ENCODE peak calls at places on chromosomes 6 and 20, in seven cellular contexts. One of them, this sample, is unnamed.

GRCh38 chr6:142045380-142046270 is 87.1 kb upstream of the GJE1 start:
- DNase-seq in NCI-H1694: no peak
- DNase-seq in Ammon's horn: no peak
- DNase-seq in CD8-positive, alpha-beta T cell: no peak
- DNase-seq in A172: peak; percentile 15
- DNase-seq in naive thymus-derived CD8-positive, alpha-beta T cell: no peak
- DNase-seq in psoas muscle: no peak
- DNase-seq in this sample: no peak

GRCh38 chr6:111938710-111939109 is 65.5 kb upstream of the FYN start:
- DNase-seq in NCI-H1694: no peak
- DNase-seq in Ammon's horn: no peak
- DNase-seq in CD8-positive, alpha-beta T cell: no peak
- DNase-seq in A172: peak; percentile 47
- DNase-seq in naive thymus-derived CD8-positive, alpha-beta T cell: no peak
- DNase-seq in psoas muscle: no peak
- DNase-seq in this sample: no peak

GRCh38 chr6:133242761-133243590 is 1.8 kb downstream of the EYA4 start:
- DNase-seq in NCI-H1694: no peak
- DNase-seq in Ammon's horn: no peak
- DNase-seq in CD8-positive, alpha-beta T cell: no peak
- DNase-seq in A172: no peak
- DNase-seq in naive thymus-derived CD8-positive, alpha-beta T cell: no peak
- DNase-seq in psoas muscle: peak; percentile 82
- DNase-seq in this sample: no peak

GRCh38 chr6:11042750-11043551 is 1.2 kb downstream of the ELOVL2 start:
- DNase-seq in NCI-H1694: peak; percentile 45
- DNase-seq in Ammon's horn: no peak
- DNase-seq in CD8-positive, alpha-beta T cell: no peak
- DNase-seq in A172: peak; percentile 7
- DNase-seq in naive thymus-derived CD8-positive, alpha-beta T cell: peak; percentile 2
- DNase-seq in psoas muscle: no peak
- DNase-seq in this sample: no peak

GRCh38 chr6:90286884-90287488 is 9.7 kb downstream of the BACH2 start:
- DNase-seq in NCI-H1694: peak; percentile 15
- DNase-seq in Ammon's horn: no peak
- DNase-seq in CD8-positive, alpha-beta T cell: peak; percentile 67
- DNase-seq in A172: peak; percentile 28
- DNase-seq in naive thymus-derived CD8-positive, alpha-beta T cell: peak; percentile 65
- DNase-seq in psoas muscle: no peak
- DNase-seq in this sample: no peak

GRCh38 chr6:22025468-22026159 is 271.2 kb downstream of the PRL start:
- DNase-seq in NCI-H1694: no peak
- DNase-seq in Ammon's horn: peak; percentile 57
- DNase-seq in CD8-positive, alpha-beta T cell: no peak
- DNase-seq in A172: peak; percentile 81
- DNase-seq in naive thymus-derived CD8-positive, alpha-beta T cell: peak; percentile 15
- DNase-seq in psoas muscle: no peak
- DNase-seq in this sample: no peak

GRCh38 chr6:75830959-75831885 is 82.2 kb downstream of the MYO6 start:
- DNase-seq in NCI-H1694: no peak
- DNase-seq in Ammon's horn: peak; percentile 10
- DNase-seq in CD8-positive, alpha-beta T cell: no peak
- DNase-seq in A172: peak; percentile 21
- DNase-seq in naive thymus-derived CD8-positive, alpha-beta T cell: no peak
- DNase-seq in psoas muscle: no peak
- DNase-seq in this sample: no peak

GRCh38 chr6:122730775-122731386 is 48.6 kb upstream of the FABP7 start:
- DNase-seq in NCI-H1694: peak; percentile 61
- DNase-seq in Ammon's horn: peak; percentile 69
- DNase-seq in CD8-positive, alpha-beta T cell: no peak
- DNase-seq in A172: peak; percentile 20
- DNase-seq in naive thymus-derived CD8-positive, alpha-beta T cell: peak; percentile 47
- DNase-seq in psoas muscle: no peak
- DNase-seq in this sample: no peak

GRCh38 chr20:44426879-44427785 is 48.5 kb upstream of the TTPAL start:
- DNase-seq in NCI-H1694: no peak
- DNase-seq in Ammon's horn: peak; percentile 30
- DNase-seq in CD8-positive, alpha-beta T cell: no peak
- DNase-seq in A172: no peak
- DNase-seq in naive thymus-derived CD8-positive, alpha-beta T cell: no peak
- DNase-seq in psoas muscle: no peak
- DNase-seq in this sample: no peak

GRCh38 chr6:139547082-139547776 is 172.8 kb upstream of the CITED2 start:
- DNase-seq in NCI-H1694: no peak
- DNase-seq in Ammon's horn: no peak
- DNase-seq in CD8-positive, alpha-beta T cell: no peak
- DNase-seq in A172: peak; percentile 13
- DNase-seq in naive thymus-derived CD8-positive, alpha-beta T cell: no peak
- DNase-seq in psoas muscle: no peak
- DNase-seq in this sample: no peak

GRCh38 chr6:129331450-129332138 is 378.4 kb downstream of the ARHGAP18 start:
- DNase-seq in NCI-H1694: no peak
- DNase-seq in Ammon's horn: no peak
- DNase-seq in CD8-positive, alpha-beta T cell: no peak
- DNase-seq in A172: peak; percentile 31
- DNase-seq in naive thymus-derived CD8-positive, alpha-beta T cell: no peak
- DNase-seq in psoas muscle: no peak
- DNase-seq in this sample: no peak

GRCh38 chr20:25269057-25269832 is 21.4 kb downstream of the PYGB start:
- DNase-seq in NCI-H1694: no peak
- DNase-seq in Ammon's horn: no peak
- DNase-seq in CD8-positive, alpha-beta T cell: no peak
- DNase-seq in A172: no peak
- DNase-seq in naive thymus-derived CD8-positive, alpha-beta T cell: no peak
- DNase-seq in psoas muscle: peak; percentile 35
- DNase-seq in this sample: no peak

GRCh38 chr6:156657311-156657710 is 119.9 kb upstream of the ARID1B start:
- DNase-seq in NCI-H1694: no peak
- DNase-seq in Ammon's horn: no peak
- DNase-seq in CD8-positive, alpha-beta T cell: no peak
- DNase-seq in A172: no peak
- DNase-seq in naive thymus-derived CD8-positive, alpha-beta T cell: no peak
- DNase-seq in psoas muscle: no peak
- DNase-seq in this sample: no peak

GRCh38 chr6:37038297-37039198 is 33.1 kb downstream of the FGD2 start:
- DNase-seq in NCI-H1694: peak; percentile 10
- DNase-seq in Ammon's horn: peak; percentile 54
- DNase-seq in CD8-positive, alpha-beta T cell: no peak
- DNase-seq in A172: no peak
- DNase-seq in naive thymus-derived CD8-positive, alpha-beta T cell: no peak
- DNase-seq in psoas muscle: peak; percentile 83
- DNase-seq in this sample: peak; percentile 49

GRCh38 chr6:128487055-128487454 is 33.3 kb downstream of the PTPRK start:
- DNase-seq in NCI-H1694: no peak
- DNase-seq in Ammon's horn: no peak
- DNase-seq in CD8-positive, alpha-beta T cell: no peak
- DNase-seq in A172: peak; percentile 32
- DNase-seq in naive thymus-derived CD8-positive, alpha-beta T cell: no peak
- DNase-seq in psoas muscle: no peak
- DNase-seq in this sample: no peak

GRCh38 chr20:48392407-48393310 is 435.1 kb downstream of the PREX1 start:
- DNase-seq in NCI-H1694: no peak
- DNase-seq in Ammon's horn: no peak
- DNase-seq in CD8-positive, alpha-beta T cell: no peak
- DNase-seq in A172: no peak
- DNase-seq in naive thymus-derived CD8-positive, alpha-beta T cell: no peak
- DNase-seq in psoas muscle: no peak
- DNase-seq in this sample: no peak

GRCh38 chr6:44416103-44416502 is 28.6 kb downstream of the CDC5L start:
- DNase-seq in NCI-H1694: no peak
- DNase-seq in Ammon's horn: no peak
- DNase-seq in CD8-positive, alpha-beta T cell: no peak
- DNase-seq in A172: peak; percentile 29
- DNase-seq in naive thymus-derived CD8-positive, alpha-beta T cell: no peak
- DNase-seq in psoas muscle: no peak
- DNase-seq in this sample: no peak

GRCh38 chr20:45407067-45407745 is 883 bp upstream of the DBNDD2 start:
- DNase-seq in NCI-H1694: no peak
- DNase-seq in Ammon's horn: peak; percentile 66
- DNase-seq in CD8-positive, alpha-beta T cell: no peak
- DNase-seq in A172: no peak
- DNase-seq in naive thymus-derived CD8-positive, alpha-beta T cell: no peak
- DNase-seq in psoas muscle: peak; percentile 82
- DNase-seq in this sample: peak; percentile 73

This sample was measured in mucosa of descending colon.